ENCODE peak calls at places on chromosome 1, in five cellular contexts. U is left ventricle myocardium inferior; Q is stimulated activated CD4-positive, alpha-beta T cell treated with anti-CD3 and anti-CD28 coated beads, Interleukin-15, amount 100 ng/mL, for 24 hours; K is AML-193; E is NCI-H2171 treated with DMSO at 0.1 percent for 48 hours. L is an unnamed sample.

GRCh38 chr1:66938618-66939017 is 13.8 kb downstream of the MIER1 start:
- DNase-seq in U (no peak), Q (no peak), K (peak; percentile 39), E (no peak), L (no peak)

GRCh38 chr1:38512789-38513188 is 346.8 kb downstream of the RRAGC start:
- DNase-seq in U (no peak), Q (no peak), K (no peak), E (peak; percentile 41), L (no peak)

GRCh38 chr1:81731989-81732388 is 68.7 kb upstream of the ADGRL2 start:
- DNase-seq in U (no peak), Q (no peak), K (no peak), E (no peak), L (no peak)

GRCh38 chr1:156969496-156969895 is 49.1 kb downstream of the LRRC71 start:
- DNase-seq in U (no peak), Q (no peak), K (no peak), E (no peak), L (no peak)

GRCh38 chr1:227894306-227894721 is 53.4 kb downstream of the WNT9A start:
- DNase-seq in U (no peak), Q (no peak), K (no peak), E (no peak), L (no peak)

GRCh38 chr1:100322436-100323211 is 29.7 kb upstream of the CDC14A start:
- DNase-seq in U (no peak), Q (no peak), K (no peak), E (no peak), L (no peak)

GRCh38 chr1:174721246-174721645 is 273.5 kb downstream of the GPR52 start:
- DNase-seq in U (no peak), Q (no peak), K (no peak), E (no peak), L (no peak)

GRCh38 chr1:155553349-155553748 is 9.3 kb downstream of the ASH1L start:
- DNase-seq in U (no peak), Q (no peak), K (no peak), E (no peak), L (no peak)

GRCh38 chr1:160080381-160081100 is 797 bp upstream of the KCNJ9 start:
- DNase-seq in U (no peak), Q (no peak), K (no peak), E (peak; percentile 38), L (no peak)

GRCh38 chr1:39738622-39739366 is at the start of gene PPIE:
- DNase-seq in U (peak; percentile 97), Q (peak; percentile 99), K (peak; percentile 83), E (peak; percentile 86), L (peak; percentile 96)

GRCh38 chr1:209542585-209542984 is 40.9 kb upstream of the CAMK1G start:
- DNase-seq in U (no peak), Q (no peak), K (no peak), E (no peak), L (no peak)

GRCh38 chr1:44808938-44809917 is 905 bp downstream of the BTBD19 start:
- DNase-seq in U (peak; percentile 48), Q (peak; percentile 93), K (peak; percentile 91), E (no peak), L (peak; percentile 91)

GRCh38 chr1:185439727-185440415 is 122.8 kb upstream of the IVNS1ABP start:
- DNase-seq in U (no peak), Q (peak; percentile 38), K (peak; percentile 93), E (peak; percentile 35), L (peak; percentile 26)